ENCODE peak calls at places on chromosomes 2 and 18, in ten cellular contexts. X is effector CD8-positive, alpha-beta T cell; A is RWPE2; D is AG08395; Z is mesendoderm; U is NB4; J is stimulated activated naive B cell treated with anti-CD40 and anti-IgM and Interleukin-4, amounts not matched to agents 10 μg/mL and 1 μg/mL and 100 μg/mL, for 72 hours; Q is stimulated activated CD4-positive, alpha-beta T cell treated with anti-CD3 and anti-CD28 coated beads, TNF-alpha, amount 100 ng/mL, for 48 hours; B is GM23248; P is activated T-cell treated with anti-CD3 and anti-CD28 coated beads for 48 hours. T is an unnamed sample.

GRCh38 chr18:42734520-42734919 is 381.0 kb downstream of the RIT2 start:
- DNase-seq in X (no peak), U (no peak), J (no peak), D (no peak), A (no peak), Z (no peak), B (no peak), Q (no peak), P (no peak), T (no peak)

GRCh38 chr18:63613420-63613819 is 26.3 kb downstream of the SERPINB13 start:
- DNase-seq in B (no peak), D (no peak), J (no peak), A (no peak), X (no peak), Q (no peak), Z (peak; percentile 12), P (no peak), U (no peak), T (no peak)

GRCh38 chr18:76824754-76825153 is 2.4 kb downstream of the ZNF236 start:
- DNase-seq in Q (no peak), U (no peak), P (no peak), J (no peak), B (no peak), Z (no peak), A (no peak), D (no peak), X (no peak), T (no peak)

GRCh38 chr2:55014962-55015939 is 35.0 kb downstream of the RTN4 start:
- DNase-seq in X (peak; percentile 8), P (no peak), D (peak; percentile 76), J (peak; percentile 9), B (peak; percentile 88), Q (peak; percentile 8), A (no peak), U (peak; percentile 77), Z (peak; percentile 78), T (peak; percentile 88)

GRCh38 chr2:121078869-121079268 is 206.1 kb downstream of the TFCP2L1 start:
- DNase-seq in J (no peak), U (no peak), B (no peak), A (no peak), P (no peak), Z (no peak), D (no peak), X (no peak), Q (no peak), T (no peak)

GRCh38 chr2:157830696-157831570 is 45.2 kb downstream of the ACVR1 start:
- DNase-seq in A (no peak), Z (no peak), Q (no peak), B (peak; percentile 97), X (no peak), D (peak; percentile 83), J (no peak), U (peak; percentile 18), P (no peak), T (peak; percentile 95)

GRCh38 chr2:15688924-15689568 is 97.4 kb downstream of the DDX1 start:
- DNase-seq in P (no peak), Q (no peak), D (no peak), X (no peak), B (no peak), Z (no peak), J (no peak), U (peak; percentile 16), A (no peak), T (no peak)

GRCh38 chr2:7190587-7191320 is 273.5 kb downstream of the RNF144A start:
- DNase-seq in D (no peak), Z (peak; percentile 70), U (no peak), A (no peak), B (peak; percentile 26), P (no peak), X (no peak), J (no peak), Q (no peak), T (no peak)

GRCh38 chr2:88099798-88100488 is 27.9 kb downstream of the FABP1 start:
- DNase-seq in D (no peak), P (no peak), X (no peak), J (no peak), Q (no peak), U (peak; percentile 47), B (peak; percentile 63), A (no peak), Z (peak; percentile 98), T (peak; percentile 32)

GRCh38 chr2:133705287-133705686 is 137.0 kb upstream of the NCKAP5 start:
- DNase-seq in U (no peak), Q (no peak), P (no peak), Z (peak; percentile 63), A (no peak), B (no peak), J (no peak), D (no peak), X (no peak), T (peak; percentile 18)

GRCh38 chr2:172137109-172137508 is 34.4 kb upstream of the DLX2 start:
- DNase-seq in B (no peak), D (no peak), P (no peak), U (no peak), X (no peak), J (no peak), Z (no peak), Q (no peak), A (no peak), T (no peak)

GRCh38 chr2:127673304-127674069 is 1.8 kb downstream of the LIMS2 start:
- DNase-seq in D (peak; percentile 35), Z (no peak), U (peak; percentile 19), X (no peak), Q (no peak), P (no peak), J (no peak), A (no peak), B (peak; percentile 73), T (peak; percentile 32)

GRCh38 chr2:181275643-181276070 is 181.5 kb upstream of the ITGA4 start:
- DNase-seq in B (no peak), P (no peak), D (no peak), J (no peak), Z (peak; percentile 22), X (no peak), Q (no peak), U (peak; percentile 36), A (no peak), T (no peak)

GRCh38 chr2:151292124-151292523 is 2.7 kb upstream of the NMI start:
- DNase-seq in D (no peak), X (no peak), Z (no peak), J (no peak), P (no peak), Q (no peak), B (no peak), U (peak; percentile 56), A (no peak), T (no peak)

GRCh38 chr2:88329815-88330603 is 122.5 kb downstream of the FOXI3 start:
- DNase-seq in X (no peak), A (peak; percentile 73), Q (no peak), P (no peak), B (peak; percentile 43), U (peak; percentile 15), D (no peak), J (no peak), Z (peak; percentile 97), T (no peak)